ENCODE peak calls at places on chromosome 17, in four cellular contexts. N is NCI-H1436, E is NCI-H1930, C is ELR. S is an unnamed sample.

GRCh38 chr17:29757788-29758187 is 135.1 kb upstream of the CORO6 start:
- DNase-seq in E (no peak), N (no peak), C (no peak), S (no peak)

GRCh38 chr17:8647202-8647601 is 16.7 kb upstream of the MYH10 start:
- DNase-seq in E (no peak), C (no peak), N (no peak), S (no peak)

GRCh38 chr17:67718325-67718941 is 697 bp downstream of the NOL11 start:
- DNase-seq in E (no peak), N (no peak), C (peak), S (no peak)

GRCh38 chr17:30336369-30337171 is 2.7 kb upstream of the TMIGD1 start:
- DNase-seq in E (peak), N (peak), C (peak), S (no peak)

GRCh38 chr17:82870091-82870491 is 30.3 kb upstream of the ZNF750 start:
- DNase-seq in E (no peak), N (no peak), C (no peak), S (no peak)

GRCh38 chr17:2475056-2475455 is 36.6 kb downstream of the METTL16 start:
- DNase-seq in E (no peak), N (no peak), C (no peak), S (no peak)

GRCh38 chr17:66417300-66417719 is 114.9 kb downstream of the PRKCA start:
- DNase-seq in C (no peak), E (no peak), N (no peak), S (no peak)

GRCh38 chr17:50396261-50397110 is 837 bp downstream of the LRRC59 start:
- DNase-seq in E (peak), N (no peak), C (peak), S (no peak)

GRCh38 chr17:45241315-45242011 is 19.8 kb downstream of the FMNL1 start:
- DNase-seq in C (no peak), E (peak), N (peak), S (no peak)

S was measured in Ammon's horn.